ENCODE peak calls at places on chromosome 4, in seven cellular contexts. L is colonic mucosa, G is DND-41, B is mucosa of descending colon, N is neural progenitor cell, S is H9, P is psoas muscle. W is an unnamed sample.
A peak's percentile ranks its signal among the peaks of the same experiment; 100 is the strongest.

GRCh38 chr4:181569553-181569952 is 673.6 kb upstream of the TENM3 start:
- DNase-seq in G (no peak), L (no peak), S (no peak), N (peak; percentile 39), P (no peak), B (no peak), W (no peak)

GRCh38 chr4:111633663-111634266 is 511.5 kb upstream of the FAM241A start:
- DNase-seq in P (no peak), B (no peak), G (no peak), N (no peak), S (no peak), L (no peak), W (no peak)

GRCh38 chr4:64715741-64716140 is 306.5 kb upstream of the TECRL start:
- DNase-seq in S (no peak), B (no peak), P (no peak), N (no peak), L (no peak), G (no peak), W (no peak)

GRCh38 chr4:152577708-152578421 is 42.0 kb upstream of the FBXW7 start:
- DNase-seq in N (no peak), B (no peak), P (no peak), S (no peak), G (no peak), L (no peak), W (no peak)

GRCh38 chr4:128863314-128864075 is 54.0 kb downstream of the JADE1 start:
- DNase-seq in S (peak; percentile 88), N (peak; percentile 88), B (peak; percentile 78), G (peak; percentile 55), L (peak; percentile 86), P (peak; percentile 77), W (peak; percentile 82)

GRCh38 chr4:154313004-154313587 is 178.5 kb downstream of the DCHS2 start:
- DNase-seq in P (no peak), G (no peak), N (peak; percentile 40), S (no peak), B (no peak), L (no peak), W (no peak)

GRCh38 chr4:55947254-55947882 is 1.4 kb upstream of the CEP135 start:
- DNase-seq in L (no peak), G (no peak), P (no peak), S (no peak), B (peak; percentile 7), N (no peak), W (no peak)

GRCh38 chr4:72895408-72895807 is 174.1 kb downstream of the COX18 start:
- DNase-seq in P (no peak), S (no peak), G (no peak), B (no peak), N (peak; percentile 83), L (no peak), W (no peak)

GRCh38 chr4:23819041-23819511 is 70.8 kb downstream of the PPARGC1A start:
- DNase-seq in P (no peak), G (no peak), N (no peak), B (no peak), L (no peak), S (no peak), W (no peak)

GRCh38 chr4:71009091-71009490 is 15.6 kb downstream of the DCK start:
- DNase-seq in G (no peak), B (no peak), L (no peak), P (no peak), N (no peak), S (no peak), W (no peak)

GRCh38 chr4:11565899-11566298 is 137.2 kb upstream of the HS3ST1 start:
- DNase-seq in B (no peak), S (no peak), L (no peak), G (no peak), P (no peak), N (no peak), W (no peak)

GRCh38 chr4:137310593-137311490 is 221.5 kb downstream of the PCDH18 start:
- DNase-seq in S (no peak), L (no peak), P (no peak), G (no peak), N (no peak), B (no peak), W (no peak)

GRCh38 chr4:61853041-61853440 is 652.9 kb downstream of the ADGRL3 start:
- DNase-seq in L (no peak), S (peak; percentile 70), P (no peak), G (no peak), B (no peak), N (no peak), W (no peak)

GRCh38 chr4:110631582-110632505 is 9.0 kb upstream of the PITX2 start:
- DNase-seq in N (peak; percentile 94), G (no peak), P (peak; percentile 79), B (peak; percentile 80), L (peak; percentile 78), S (peak; percentile 90), W (no peak)

GRCh38 chr4:101205878-101206277 is 141.4 kb downstream of the PPP3CA start:
- DNase-seq in P (no peak), N (no peak), B (peak; percentile 21), L (no peak), G (peak; percentile 78), S (no peak), W (no peak)

GRCh38 chr4:16000708-16001483 is 37.9 kb upstream of the FGFBP2 start:
- DNase-seq in N (no peak), G (no peak), P (no peak), S (no peak), L (no peak), B (no peak), W (no peak)

GRCh38 chr4:144338148-144338547 is 197.6 kb upstream of the GYPA start:
- DNase-seq in G (peak; percentile 75), P (no peak), S (no peak), B (no peak), L (no peak), N (no peak), W (no peak)

GRCh38 chr4:116926631-116927295 is 158.6 kb downstream of the TRAM1L1 start:
- DNase-seq in N (no peak), P (no peak), L (no peak), S (no peak), B (no peak), G (no peak), W (no peak)

GRCh38 chr4:118758293-118758692 is 73.1 kb downstream of the METTL14 start:
- DNase-seq in S (no peak), G (no peak), P (no peak), N (no peak), L (no peak), B (no peak), W (no peak)

GRCh38 chr4:73576366-73576765 is 43.9 kb downstream of the RASSF6 start:
- DNase-seq in L (no peak), G (no peak), B (no peak), S (no peak), N (no peak), P (no peak), W (no peak)

GRCh38 chr4:6546681-6547447 is 28.1 kb upstream of the MAN2B2 start:
- DNase-seq in B (peak; percentile 54), S (peak; percentile 67), N (peak; percentile 93), G (peak; percentile 64), P (no peak), L (peak; percentile 27), W (no peak)

GRCh38 chr4:188437535-188437934 is 298.3 kb downstream of the TRIML1 start:
- DNase-seq in G (no peak), L (no peak), B (no peak), S (no peak), N (no peak), P (no peak), W (no peak)

GRCh38 chr4:16083217-16084191 is at the start of gene PROM1:
- DNase-seq in S (peak; percentile 83), L (peak; percentile 60), G (no peak), P (no peak), B (peak; percentile 52), N (peak; percentile 83), W (no peak)

GRCh38 chr4:19945501-19945900 is 306.2 kb upstream of the SLIT2 start:
- DNase-seq in S (no peak), N (no peak), B (no peak), P (no peak), G (no peak), L (no peak), W (no peak)

GRCh38 chr4:20997886-20998285 is 297.6 kb downstream of the PACRGL start:
- DNase-seq in S (no peak), L (no peak), N (no peak), G (no peak), P (no peak), B (no peak), W (no peak)

GRCh38 chr4:21001490-21001889 is 301.2 kb downstream of the PACRGL start:
- DNase-seq in P (no peak), L (no peak), B (no peak), G (no peak), N (no peak), S (no peak), W (no peak)

GRCh38 chr4:21005647-21006046 is 305.4 kb downstream of the PACRGL start:
- DNase-seq in B (no peak), N (no peak), L (no peak), G (no peak), P (no peak), S (no peak), W (no peak)

GRCh38 chr4:21002976-21003375 is 302.7 kb downstream of the PACRGL start:
- DNase-seq in L (no peak), B (no peak), G (no peak), N (no peak), P (no peak), S (no peak), W (no peak)
- H3K4me1 ChIP-seq in L (no peaks in the 10 kb centered on the region), B (no peaks in the 10 kb centered on the region), G (no peaks in the 10 kb centered on the region), N (peaks cover 5% of the 10 kb centered on the region), P (no peaks in the 10 kb centered on the region), S (no peaks in the 10 kb centered on the region), W (no peaks in the 10 kb centered on the region)

DNA sequence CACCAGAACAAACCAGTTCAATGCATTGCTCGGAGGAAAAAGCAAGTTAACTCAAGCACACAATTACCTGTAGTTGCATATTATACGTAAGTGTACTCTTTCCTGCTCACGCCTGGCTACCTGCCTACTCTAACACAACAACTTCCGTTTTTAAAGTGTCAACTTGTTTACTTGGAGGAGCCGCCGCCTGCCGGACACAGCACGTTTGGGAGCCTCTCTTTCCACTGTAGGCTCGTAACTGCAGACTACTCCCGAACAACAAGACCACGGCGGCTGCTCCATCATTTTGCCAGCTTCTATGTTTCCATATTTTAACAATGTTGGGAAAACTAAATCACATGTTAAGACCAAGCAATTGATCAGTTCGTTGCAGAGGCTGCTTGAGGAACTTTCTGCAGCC is 882 bp downstream of the MTNR1A start:
- DNase-seq in G (no peak), B (peak; percentile 87), S (peak; percentile 78), N (peak; percentile 72), P (no peak), L (peak; percentile 88), W (no peak)
- TF ChIP-seq CTCF in G (no peak), B (no peak), S (peak; percentile 53), N (peak; percentile 47), P (no peak), L (peak; percentile 17), W (no peak)

DNA sequence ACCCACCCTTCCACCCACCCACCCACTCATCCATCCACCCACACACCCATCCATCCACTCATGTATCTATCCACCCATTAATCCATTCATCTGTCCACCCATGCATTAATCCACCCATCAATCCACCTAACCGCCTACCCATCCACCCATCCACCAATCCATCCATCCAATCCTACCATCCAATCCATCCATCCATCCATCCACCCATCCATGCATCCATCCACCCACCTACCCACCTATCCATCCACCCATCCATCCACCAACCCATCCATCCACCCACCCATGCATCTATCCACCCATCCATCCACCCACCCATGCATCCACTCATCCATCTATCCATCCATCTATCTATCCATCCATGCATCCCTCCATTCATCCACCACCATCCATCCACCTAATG is 34.8 kb upstream of the AFAP1 start:
- DNase-seq in P (no peak), L (no peak), G (no peak), B (no peak), N (no peak), S (no peak), W (no peak)
- H3K4me1 ChIP-seq in P (peaks cover 18% of the 10 kb centered on the region), L (peaks cover 19% of the 10 kb centered on the region), G (no peaks in the 10 kb centered on the region), B (peaks cover 49% of the 10 kb centered on the region), N (peaks cover 2% of the 10 kb centered on the region), S (peaks cover 8% of the 10 kb centered on the region), W (peaks cover 18% of the 10 kb centered on the region)

GRCh38 chr4:3399277-3400194 is 42.2 kb upstream of the HGFAC start:
- DNase-seq in L (no peak), P (no peak), B (no peak), G (no peak), N (no peak), S (no peak), W (no peak)
- TF ChIP-seq CTCF in L (no peak), P (peak; percentile 26), B (no peak), G (peak; percentile 24), N (no peak), S (no peak), W (no peak)

W was measured in ascending aorta.